ENCODE peak calls at places on chromosome 18, in ten cellular contexts. One of them, this sample, is unnamed.

GRCh38 chr18:48310353-48310752 is 98.8 kb downstream of the ZBTB7C start:
- DNase-seq in T-helper 2 cell: no peak
- DNase-seq in HCEC 1CT: no peak
- DNase-seq in A549: no peak
- DNase-seq in SW480: no peak
- DNase-seq in testis: no peak
- DNase-seq in heart left ventricle: no peak
- DNase-seq in stimulated activated naive CD8-positive, alpha-beta T cell treated with anti-CD3 and anti-CD28 coated beads, Interleukin-15, amount 100 ng/mL, for 72 hours: no peak
- DNase-seq in T follicular helper cell: no peak
- DNase-seq in heart right ventricle: no peak
- DNase-seq in this sample: no peak

GRCh38 chr18:67199993-67200617 is 316.4 kb downstream of the DSEL start:
- DNase-seq in T-helper 2 cell: peak; percentile 46
- DNase-seq in HCEC 1CT: peak; percentile 51
- DNase-seq in A549: peak; percentile 1
- DNase-seq in SW480: peak; percentile 31
- DNase-seq in testis: no peak
- DNase-seq in heart left ventricle: no peak
- DNase-seq in stimulated activated naive CD8-positive, alpha-beta T cell treated with anti-CD3 and anti-CD28 coated beads, Interleukin-15, amount 100 ng/mL, for 72 hours: no peak
- DNase-seq in T follicular helper cell: no peak
- DNase-seq in heart right ventricle: no peak
- DNase-seq in this sample: no peak

GRCh38 chr18:13613591-13614317 is 112.6 kb downstream of the FAM210A start:
- DNase-seq in T-helper 2 cell: no peak
- DNase-seq in HCEC 1CT: no peak
- DNase-seq in A549: no peak
- DNase-seq in SW480: no peak
- DNase-seq in testis: peak; percentile 2
- DNase-seq in heart left ventricle: no peak
- DNase-seq in stimulated activated naive CD8-positive, alpha-beta T cell treated with anti-CD3 and anti-CD28 coated beads, Interleukin-15, amount 100 ng/mL, for 72 hours: no peak
- DNase-seq in T follicular helper cell: no peak
- DNase-seq in heart right ventricle: no peak
- DNase-seq in this sample: peak; percentile 14

GRCh38 chr18:49813321-49814146 is at the start of gene ACAA2:
- DNase-seq in T-helper 2 cell: peak; percentile 87
- DNase-seq in HCEC 1CT: peak; percentile 93
- DNase-seq in A549: peak; percentile 35
- DNase-seq in SW480: peak; percentile 77
- DNase-seq in testis: peak; percentile 88
- DNase-seq in heart left ventricle: peak; percentile 91
- DNase-seq in stimulated activated naive CD8-positive, alpha-beta T cell treated with anti-CD3 and anti-CD28 coated beads, Interleukin-15, amount 100 ng/mL, for 72 hours: peak; percentile 87
- DNase-seq in T follicular helper cell: peak; percentile 59
- DNase-seq in heart right ventricle: peak; percentile 89
- DNase-seq in this sample: peak; percentile 87

GRCh38 chr18:36181898-36182506 is 5.3 kb upstream of the MOCOS start:
- DNase-seq in T-helper 2 cell: no peak
- DNase-seq in HCEC 1CT: no peak
- DNase-seq in A549: no peak
- DNase-seq in SW480: no peak
- DNase-seq in testis: no peak
- DNase-seq in heart left ventricle: no peak
- DNase-seq in stimulated activated naive CD8-positive, alpha-beta T cell treated with anti-CD3 and anti-CD28 coated beads, Interleukin-15, amount 100 ng/mL, for 72 hours: no peak
- DNase-seq in T follicular helper cell: no peak
- DNase-seq in heart right ventricle: peak; percentile 29
- DNase-seq in this sample: peak; percentile 65

GRCh38 chr18:25262920-25263319 is 89.0 kb downstream of the ZNF521 start:
- DNase-seq in T-helper 2 cell: no peak
- DNase-seq in HCEC 1CT: peak; percentile 61
- DNase-seq in A549: no peak
- DNase-seq in SW480: no peak
- DNase-seq in testis: no peak
- DNase-seq in heart left ventricle: no peak
- DNase-seq in stimulated activated naive CD8-positive, alpha-beta T cell treated with anti-CD3 and anti-CD28 coated beads, Interleukin-15, amount 100 ng/mL, for 72 hours: no peak
- DNase-seq in T follicular helper cell: no peak
- DNase-seq in heart right ventricle: no peak
- DNase-seq in this sample: no peak

GRCh38 chr18:36813753-36814130 is 15.1 kb downstream of the TPGS2 start:
- DNase-seq in T-helper 2 cell: peak; percentile 11
- DNase-seq in HCEC 1CT: no peak
- DNase-seq in A549: no peak
- DNase-seq in SW480: no peak
- DNase-seq in testis: no peak
- DNase-seq in heart left ventricle: no peak
- DNase-seq in stimulated activated naive CD8-positive, alpha-beta T cell treated with anti-CD3 and anti-CD28 coated beads, Interleukin-15, amount 100 ng/mL, for 72 hours: no peak
- DNase-seq in T follicular helper cell: no peak
- DNase-seq in heart right ventricle: no peak
- DNase-seq in this sample: no peak

GRCh38 chr18:55900380-55900779 is 312.4 kb upstream of the TCF4 start:
- DNase-seq in T-helper 2 cell: no peak
- DNase-seq in HCEC 1CT: peak; percentile 4
- DNase-seq in A549: no peak
- DNase-seq in SW480: no peak
- DNase-seq in testis: no peak
- DNase-seq in heart left ventricle: no peak
- DNase-seq in stimulated activated naive CD8-positive, alpha-beta T cell treated with anti-CD3 and anti-CD28 coated beads, Interleukin-15, amount 100 ng/mL, for 72 hours: no peak
- DNase-seq in T follicular helper cell: no peak
- DNase-seq in heart right ventricle: no peak
- DNase-seq in this sample: no peak

GRCh38 chr18:49076767-49077166 is 126.0 kb upstream of the SMAD7 start:
- DNase-seq in T-helper 2 cell: no peak
- DNase-seq in HCEC 1CT: no peak
- DNase-seq in A549: no peak
- DNase-seq in SW480: no peak
- DNase-seq in testis: no peak
- DNase-seq in heart left ventricle: no peak
- DNase-seq in stimulated activated naive CD8-positive, alpha-beta T cell treated with anti-CD3 and anti-CD28 coated beads, Interleukin-15, amount 100 ng/mL, for 72 hours: no peak
- DNase-seq in T follicular helper cell: no peak
- DNase-seq in heart right ventricle: no peak
- DNase-seq in this sample: no peak

GRCh38 chr18:45821021-45821420 is 4.5 kb upstream of the SIGLEC15 start:
- DNase-seq in T-helper 2 cell: no peak
- DNase-seq in HCEC 1CT: no peak
- DNase-seq in A549: no peak
- DNase-seq in SW480: no peak
- DNase-seq in testis: no peak
- DNase-seq in heart left ventricle: no peak
- DNase-seq in stimulated activated naive CD8-positive, alpha-beta T cell treated with anti-CD3 and anti-CD28 coated beads, Interleukin-15, amount 100 ng/mL, for 72 hours: no peak
- DNase-seq in T follicular helper cell: no peak
- DNase-seq in heart right ventricle: no peak
- DNase-seq in this sample: no peak

GRCh38 chr18:66226782-66227181 is 377.1 kb downstream of the CDH19 start:
- DNase-seq in T-helper 2 cell: no peak
- DNase-seq in HCEC 1CT: no peak
- DNase-seq in A549: no peak
- DNase-seq in SW480: no peak
- DNase-seq in testis: no peak
- DNase-seq in heart left ventricle: no peak
- DNase-seq in stimulated activated naive CD8-positive, alpha-beta T cell treated with anti-CD3 and anti-CD28 coated beads, Interleukin-15, amount 100 ng/mL, for 72 hours: no peak
- DNase-seq in T follicular helper cell: no peak
- DNase-seq in heart right ventricle: no peak
- DNase-seq in this sample: no peak

GRCh38 chr18:79826966-79827365 is 29.2 kb downstream of the KCNG2 start:
- DNase-seq in T-helper 2 cell: no peak
- DNase-seq in HCEC 1CT: no peak
- DNase-seq in A549: no peak
- DNase-seq in SW480: no peak
- DNase-seq in testis: no peak
- DNase-seq in heart left ventricle: no peak
- DNase-seq in stimulated activated naive CD8-positive, alpha-beta T cell treated with anti-CD3 and anti-CD28 coated beads, Interleukin-15, amount 100 ng/mL, for 72 hours: no peak
- DNase-seq in T follicular helper cell: no peak
- DNase-seq in heart right ventricle: no peak
- DNase-seq in this sample: no peak

GRCh38 chr18:22311301-22311700 is 106.4 kb downstream of the CTAGE1 start:
- DNase-seq in T-helper 2 cell: no peak
- DNase-seq in HCEC 1CT: no peak
- DNase-seq in A549: no peak
- DNase-seq in SW480: no peak
- DNase-seq in testis: no peak
- DNase-seq in heart left ventricle: no peak
- DNase-seq in stimulated activated naive CD8-positive, alpha-beta T cell treated with anti-CD3 and anti-CD28 coated beads, Interleukin-15, amount 100 ng/mL, for 72 hours: no peak
- DNase-seq in T follicular helper cell: no peak
- DNase-seq in heart right ventricle: no peak
- DNase-seq in this sample: no peak

GRCh38 chr18:46067431-46068007 is 4.5 kb downstream of the PSTPIP2 start:
- DNase-seq in T-helper 2 cell: peak; percentile 45
- DNase-seq in HCEC 1CT: peak; percentile 45
- DNase-seq in A549: no peak
- DNase-seq in SW480: peak; percentile 74
- DNase-seq in testis: no peak
- DNase-seq in heart left ventricle: no peak
- DNase-seq in stimulated activated naive CD8-positive, alpha-beta T cell treated with anti-CD3 and anti-CD28 coated beads, Interleukin-15, amount 100 ng/mL, for 72 hours: no peak
- DNase-seq in T follicular helper cell: no peak
- DNase-seq in heart right ventricle: no peak
- DNase-seq in this sample: no peak

GRCh38 chr18:10495936-10496335 is 29.9 kb upstream of the NAPG start:
- DNase-seq in T-helper 2 cell: no peak
- DNase-seq in HCEC 1CT: no peak
- DNase-seq in A549: no peak
- DNase-seq in SW480: no peak
- DNase-seq in testis: no peak
- DNase-seq in heart left ventricle: no peak
- DNase-seq in stimulated activated naive CD8-positive, alpha-beta T cell treated with anti-CD3 and anti-CD28 coated beads, Interleukin-15, amount 100 ng/mL, for 72 hours: no peak
- DNase-seq in T follicular helper cell: no peak
- DNase-seq in heart right ventricle: no peak
- DNase-seq in this sample: no peak

GRCh38 chr18:78561757-78562445 is 417.7 kb upstream of the SALL3 start:
- DNase-seq in T-helper 2 cell: no peak
- DNase-seq in HCEC 1CT: no peak
- DNase-seq in A549: no peak
- DNase-seq in SW480: no peak
- DNase-seq in testis: no peak
- DNase-seq in heart left ventricle: no peak
- DNase-seq in stimulated activated naive CD8-positive, alpha-beta T cell treated with anti-CD3 and anti-CD28 coated beads, Interleukin-15, amount 100 ng/mL, for 72 hours: no peak
- DNase-seq in T follicular helper cell: no peak
- DNase-seq in heart right ventricle: no peak
- DNase-seq in this sample: no peak

GRCh38 chr18:43276471-43276870 is 819 bp downstream of the SYT4 start:
- DNase-seq in T-helper 2 cell: no peak
- DNase-seq in HCEC 1CT: no peak
- DNase-seq in A549: no peak
- DNase-seq in SW480: no peak
- DNase-seq in testis: no peak
- DNase-seq in heart left ventricle: no peak
- DNase-seq in stimulated activated naive CD8-positive, alpha-beta T cell treated with anti-CD3 and anti-CD28 coated beads, Interleukin-15, amount 100 ng/mL, for 72 hours: no peak
- DNase-seq in T follicular helper cell: no peak
- DNase-seq in heart right ventricle: no peak
- DNase-seq in this sample: no peak

GRCh38 chr18:5620284-5620683 is 76.5 kb upstream of the EPB41L3 start:
- DNase-seq in T-helper 2 cell: no peak
- DNase-seq in HCEC 1CT: no peak
- DNase-seq in A549: no peak
- DNase-seq in SW480: no peak
- DNase-seq in testis: no peak
- DNase-seq in heart left ventricle: no peak
- DNase-seq in stimulated activated naive CD8-positive, alpha-beta T cell treated with anti-CD3 and anti-CD28 coated beads, Interleukin-15, amount 100 ng/mL, for 72 hours: no peak
- DNase-seq in T follicular helper cell: no peak
- DNase-seq in heart right ventricle: no peak
- DNase-seq in this sample: no peak

GRCh38 chr18:36993068-36993467 is 164.1 kb downstream of the KIAA1328 start:
- DNase-seq in T-helper 2 cell: peak; percentile 39
- DNase-seq in HCEC 1CT: peak; percentile 53
- DNase-seq in A549: no peak
- DNase-seq in SW480: no peak
- DNase-seq in testis: no peak
- DNase-seq in heart left ventricle: no peak
- DNase-seq in stimulated activated naive CD8-positive, alpha-beta T cell treated with anti-CD3 and anti-CD28 coated beads, Interleukin-15, amount 100 ng/mL, for 72 hours: no peak
- DNase-seq in T follicular helper cell: no peak
- DNase-seq in heart right ventricle: no peak
- DNase-seq in this sample: no peak

GRCh38 chr18:44731866-44732555 is 51.3 kb downstream of the SETBP1 start:
- DNase-seq in T-helper 2 cell: no peak
- DNase-seq in HCEC 1CT: no peak
- DNase-seq in A549: no peak
- DNase-seq in SW480: no peak
- DNase-seq in testis: no peak
- DNase-seq in heart left ventricle: no peak
- DNase-seq in stimulated activated naive CD8-positive, alpha-beta T cell treated with anti-CD3 and anti-CD28 coated beads, Interleukin-15, amount 100 ng/mL, for 72 hours: no peak
- DNase-seq in T follicular helper cell: no peak
- DNase-seq in heart right ventricle: no peak
- DNase-seq in this sample: no peak

GRCh38 chr18:78950386-78950785 is 29.2 kb upstream of the SALL3 start:
- DNase-seq in T-helper 2 cell: no peak
- DNase-seq in HCEC 1CT: no peak
- DNase-seq in A549: no peak
- DNase-seq in SW480: no peak
- DNase-seq in testis: no peak
- DNase-seq in heart left ventricle: no peak
- DNase-seq in stimulated activated naive CD8-positive, alpha-beta T cell treated with anti-CD3 and anti-CD28 coated beads, Interleukin-15, amount 100 ng/mL, for 72 hours: no peak
- DNase-seq in T follicular helper cell: no peak
- DNase-seq in heart right ventricle: no peak
- DNase-seq in this sample: no peak

GRCh38 chr18:12074734-12075133 is 18.9 kb upstream of the ANKRD62 start:
- DNase-seq in T-helper 2 cell: no peak
- DNase-seq in HCEC 1CT: no peak
- DNase-seq in A549: no peak
- DNase-seq in SW480: no peak
- DNase-seq in testis: no peak
- DNase-seq in heart left ventricle: peak; percentile 5
- DNase-seq in stimulated activated naive CD8-positive, alpha-beta T cell treated with anti-CD3 and anti-CD28 coated beads, Interleukin-15, amount 100 ng/mL, for 72 hours: no peak
- DNase-seq in T follicular helper cell: no peak
- DNase-seq in heart right ventricle: no peak
- DNase-seq in this sample: no peak

GRCh38 chr18:65235966-65236634 is 514.7 kb upstream of the CDH7 start:
- DNase-seq in T-helper 2 cell: no peak
- DNase-seq in HCEC 1CT: no peak
- DNase-seq in A549: no peak
- DNase-seq in SW480: no peak
- DNase-seq in testis: no peak
- DNase-seq in heart left ventricle: no peak
- DNase-seq in stimulated activated naive CD8-positive, alpha-beta T cell treated with anti-CD3 and anti-CD28 coated beads, Interleukin-15, amount 100 ng/mL, for 72 hours: no peak
- DNase-seq in T follicular helper cell: no peak
- DNase-seq in heart right ventricle: no peak
- DNase-seq in this sample: peak; percentile 35

This sample was measured in adrenal gland.